ENCODE peak calls at places on chromosomes 3 and 15, in seven cellular contexts. One of them, this sample, is unnamed.

GRCh38 chr3:183579967-183580720 is 24.6 kb upstream of the KLHL6 start:
- DNase-seq in mesendoderm: no peak
- DNase-seq in H1: no peak
- DNase-seq in neuronal stem cell: no peak
- DNase-seq in IMR-90: no peak
- DNase-seq in H9: no peak
- DNase-seq in trophoblast cell: no peak
- DNase-seq in this sample: no peak

GRCh38 chr15:80121546-80121945 is 31.3 kb upstream of the FAH start:
- DNase-seq in mesendoderm: no peak
- DNase-seq in H1: no peak
- DNase-seq in neuronal stem cell: no peak
- DNase-seq in IMR-90: no peak
- DNase-seq in H9: no peak
- DNase-seq in trophoblast cell: no peak
- DNase-seq in this sample: no peak

GRCh38 chr3:73808862-73809509 is 184.2 kb upstream of the PDZRN3 start:
- DNase-seq in mesendoderm: no peak
- DNase-seq in H1: no peak
- DNase-seq in neuronal stem cell: no peak
- DNase-seq in IMR-90: no peak
- DNase-seq in H9: no peak
- DNase-seq in trophoblast cell: no peak
- DNase-seq in this sample: no peak

GRCh38 chr3:42557849-42558248 is 23.9 kb downstream of the SEC22C start:
- DNase-seq in mesendoderm: peak
- DNase-seq in H1: no peak
- DNase-seq in neuronal stem cell: no peak
- DNase-seq in IMR-90: no peak
- DNase-seq in H9: no peak
- DNase-seq in trophoblast cell: no peak
- DNase-seq in this sample: no peak

GRCh38 chr15:77546870-77547269 is 85.8 kb downstream of the LINGO1 start:
- DNase-seq in mesendoderm: no peak
- DNase-seq in H1: no peak
- DNase-seq in neuronal stem cell: no peak
- DNase-seq in IMR-90: no peak
- DNase-seq in H9: no peak
- DNase-seq in trophoblast cell: peak
- DNase-seq in this sample: no peak

GRCh38 chr15:78934063-78935023 is 10.5 kb downstream of the CTSH start:
- DNase-seq in mesendoderm: no peak
- DNase-seq in H1: no peak
- DNase-seq in neuronal stem cell: no peak
- DNase-seq in IMR-90: no peak
- DNase-seq in H9: no peak
- DNase-seq in trophoblast cell: no peak
- DNase-seq in this sample: no peak

GRCh38 chr15:39427705-39428104 is 153.2 kb upstream of the THBS1 start:
- DNase-seq in mesendoderm: peak
- DNase-seq in H1: no peak
- DNase-seq in neuronal stem cell: no peak
- DNase-seq in IMR-90: no peak
- DNase-seq in H9: no peak
- DNase-seq in trophoblast cell: no peak
- DNase-seq in this sample: no peak

GRCh38 chr15:80234883-80235282 is 17.1 kb downstream of the CTXND1 start:
- DNase-seq in mesendoderm: peak
- DNase-seq in H1: peak
- DNase-seq in neuronal stem cell: no peak
- DNase-seq in IMR-90: peak
- DNase-seq in H9: peak
- DNase-seq in trophoblast cell: peak
- DNase-seq in this sample: peak

GRCh38 chr15:75107905-75108838 is 84.8 kb downstream of the PPCDC start:
- DNase-seq in mesendoderm: no peak
- DNase-seq in H1: no peak
- DNase-seq in neuronal stem cell: no peak
- DNase-seq in IMR-90: peak
- DNase-seq in H9: no peak
- DNase-seq in trophoblast cell: peak
- DNase-seq in this sample: peak

GRCh38 chr3:133948996-133949395 is 53.3 kb upstream of the RAB6B start:
- DNase-seq in mesendoderm: no peak
- DNase-seq in H1: no peak
- DNase-seq in neuronal stem cell: no peak
- DNase-seq in IMR-90: no peak
- DNase-seq in H9: no peak
- DNase-seq in trophoblast cell: no peak
- DNase-seq in this sample: no peak
- H2BK5ac ChIP-seq in mesendoderm: no peak
- H2BK5ac ChIP-seq in H1: no peak
- H2BK5ac ChIP-seq in neuronal stem cell: peak
- H2BK5ac ChIP-seq in IMR-90: no peak
- H2BK5ac ChIP-seq in H9: no peak
- H2BK5ac ChIP-seq in trophoblast cell: no peak
- H2BK5ac ChIP-seq in this sample: no peak

GRCh38 chr15:58631319-58631718 is 118.2 kb downstream of the ADAM10 start:
- DNase-seq in mesendoderm: no peak
- DNase-seq in H1: no peak
- DNase-seq in neuronal stem cell: no peak
- DNase-seq in IMR-90: no peak
- DNase-seq in H9: no peak
- DNase-seq in trophoblast cell: no peak
- DNase-seq in this sample: no peak

GRCh38 chr15:58628206-58629057 is 121.1 kb downstream of the ADAM10 start:
- DNase-seq in mesendoderm: no peak
- DNase-seq in H1: no peak
- DNase-seq in neuronal stem cell: no peak
- DNase-seq in IMR-90: no peak
- DNase-seq in H9: no peak
- DNase-seq in trophoblast cell: no peak
- DNase-seq in this sample: peak

GRCh38 chr15:58627706-58628105 is 121.8 kb downstream of the ADAM10 start:
- DNase-seq in mesendoderm: no peak
- DNase-seq in H1: no peak
- DNase-seq in neuronal stem cell: no peak
- DNase-seq in IMR-90: no peak
- DNase-seq in H9: no peak
- DNase-seq in trophoblast cell: no peak
- DNase-seq in this sample: no peak

GRCh38 chr15:58629625-58630024 is 119.9 kb downstream of the ADAM10 start:
- DNase-seq in mesendoderm: no peak
- DNase-seq in H1: no peak
- DNase-seq in neuronal stem cell: no peak
- DNase-seq in IMR-90: no peak
- DNase-seq in H9: no peak
- DNase-seq in trophoblast cell: no peak
- DNase-seq in this sample: no peak

GRCh38 chr15:58632789-58633188 is 116.7 kb downstream of the ADAM10 start:
- DNase-seq in mesendoderm: no peak
- DNase-seq in H1: no peak
- DNase-seq in neuronal stem cell: no peak
- DNase-seq in IMR-90: peak
- DNase-seq in H9: no peak
- DNase-seq in trophoblast cell: no peak
- DNase-seq in this sample: peak
- H2BK5ac ChIP-seq in mesendoderm: no peak
- H2BK5ac ChIP-seq in H1: no peak
- H2BK5ac ChIP-seq in neuronal stem cell: no peak
- H2BK5ac ChIP-seq in IMR-90: no peak
- H2BK5ac ChIP-seq in H9: no peak
- H2BK5ac ChIP-seq in trophoblast cell: no peak
- H2BK5ac ChIP-seq in this sample: no peak

GRCh38 chr3:10280177-10280529 is 12.6 kb downstream of the GHRL start:
- DNase-seq in mesendoderm: peak
- DNase-seq in H1: no peak
- DNase-seq in neuronal stem cell: no peak
- DNase-seq in IMR-90: no peak
- DNase-seq in H9: no peak
- DNase-seq in trophoblast cell: peak
- DNase-seq in this sample: no peak
- H2BK5ac ChIP-seq in mesendoderm: no peak
- H2BK5ac ChIP-seq in H1: no peak
- H2BK5ac ChIP-seq in neuronal stem cell: no peak
- H2BK5ac ChIP-seq in IMR-90: no peak
- H2BK5ac ChIP-seq in H9: no peak
- H2BK5ac ChIP-seq in trophoblast cell: no peak
- H2BK5ac ChIP-seq in this sample: no peak

DNA sequence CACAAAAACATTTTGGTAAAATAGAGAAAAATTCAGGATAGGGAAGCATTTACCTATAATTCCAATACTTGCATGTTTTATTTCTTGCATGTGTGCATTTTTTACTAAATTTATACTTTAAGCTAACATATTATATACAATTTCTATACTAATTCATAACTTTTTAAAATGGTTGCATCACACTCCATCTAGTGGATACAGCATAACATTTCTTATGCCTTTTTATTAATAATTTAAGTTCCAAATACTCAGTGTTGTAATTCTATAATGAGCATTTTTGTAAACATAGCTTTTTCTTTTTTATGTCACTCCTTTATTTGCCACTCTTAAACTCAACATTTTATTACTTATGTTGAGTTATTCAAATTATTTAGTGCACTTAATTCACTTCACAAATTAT is 477.7 kb downstream of the ZBBX start:
- DNase-seq in mesendoderm: no peak
- DNase-seq in H1: no peak
- DNase-seq in neuronal stem cell: no peak
- DNase-seq in IMR-90: no peak
- DNase-seq in H9: no peak
- DNase-seq in trophoblast cell: no peak
- DNase-seq in this sample: no peak
- H2BK5ac ChIP-seq in mesendoderm: no peak
- H2BK5ac ChIP-seq in H1: no peak
- H2BK5ac ChIP-seq in neuronal stem cell: no peak
- H2BK5ac ChIP-seq in IMR-90: no peak
- H2BK5ac ChIP-seq in H9: no peak
- H2BK5ac ChIP-seq in trophoblast cell: no peak
- H2BK5ac ChIP-seq in this sample: no peak